ENCODE peak calls at places on chromosomes 5 and 9, in nine cellular contexts. W, S, P, I, A, E, G, U and B are unnamed samples.

GRCh38 chr5:17381926-17382325 is 116.1 kb upstream of the TAF11L2 start:
- DNase-seq in U (no peak), E (no peak), S (peak), W (no peak), P (no peak), I (no peak), A (no peak), G (no peak), B (peak)

GRCh38 chr5:118981783-118982182 is 6.6 kb downstream of the DTWD2 start:
- DNase-seq in P (no peak), A (no peak), S (no peak), W (no peak), I (no peak), U (no peak), E (no peak), G (no peak), B (no peak)

GRCh38 chr5:100827481-100827889 is 75.6 kb downstream of the ST8SIA4 start:
- DNase-seq in G (peak), U (no peak), A (no peak), E (no peak), P (no peak), S (no peak), W (no peak), I (peak), B (no peak)

GRCh38 chr5:78984611-78985406 is at the start of gene ARSB:
- DNase-seq in S (peak), G (peak), E (peak), A (peak), P (peak), W (peak), I (peak), U (peak), B (peak)

GRCh38 chr9:16069671-16070586 is 517.1 kb downstream of the CCDC171 start:
- DNase-seq in W (no peak), I (no peak), P (no peak), E (no peak), S (no peak), A (no peak), U (no peak), G (no peak), B (no peak)

GRCh38 chr5:147515269-147515668 is 5.4 kb upstream of the DPYSL3 start:
- DNase-seq in U (no peak), A (no peak), S (no peak), G (no peak), E (no peak), I (no peak), P (no peak), W (no peak), B (no peak)

GRCh38 chr5:124952566-124952965 is 206.1 kb upstream of the ZNF608 start:
- DNase-seq in U (no peak), W (no peak), A (no peak), E (no peak), S (no peak), P (no peak), I (no peak), G (no peak), B (no peak)

GRCh38 chr9:14314929-14315753 is 1.2 kb upstream of the NFIB start:
- DNase-seq in E (peak), P (peak), I (peak), S (peak), W (peak), A (peak), U (peak), G (no peak), B (peak)

GRCh38 chr5:43802119-43802518 is 199.1 kb downstream of the NNT start:
- DNase-seq in E (no peak), U (no peak), S (no peak), A (no peak), G (no peak), P (no peak), I (no peak), W (no peak), B (no peak)

GRCh38 chr9:15606667-15607472 is 54.0 kb downstream of the CCDC171 start:
- DNase-seq in W (peak), U (no peak), A (no peak), S (no peak), E (peak), G (no peak), I (peak), P (peak), B (no peak)

GRCh38 chr9:84670106-84670800 is 724 bp downstream of the NTRK2 start:
- DNase-seq in S (peak), E (no peak), W (peak), G (no peak), I (no peak), A (peak), P (no peak), U (no peak), B (no peak)

GRCh38 chr9:134932656-134933055 is 14.9 kb upstream of the FCN1 start:
- DNase-seq in I (no peak), P (no peak), U (no peak), W (no peak), S (peak), A (no peak), E (no peak), G (no peak), B (no peak)

GRCh38 chr5:538801-539468 is 14.7 kb upstream of the SLC9A3 start:
- DNase-seq in G (no peak), A (peak), S (peak), I (no peak), W (no peak), E (no peak), P (no peak), U (no peak), B (peak)

GRCh38 chr5:16616536-16617271 is at the start of gene RETREG1:
- DNase-seq in P (peak), E (no peak), S (peak), A (peak), I (peak), U (peak), G (no peak), W (peak), B (peak)

GRCh38 chr5:997001-997474 is 11.6 kb upstream of the NKD2 start:
- DNase-seq in G (no peak), W (peak), P (no peak), U (no peak), S (no peak), E (peak), I (no peak), A (no peak), B (peak)

GRCh38 chr5:39426136-39426535 is 1.4 kb upstream of the DAB2 start:
- DNase-seq in I (no peak), W (no peak), U (no peak), E (no peak), P (no peak), A (no peak), S (no peak), G (no peak), B (no peak)

GRCh38 chr5:91469517-91470165 is 86.5 kb upstream of the ARRDC3 start:
- DNase-seq in E (no peak), A (no peak), S (no peak), W (no peak), U (no peak), I (no peak), G (no peak), P (no peak), B (no peak)

GRCh38 chr5:178640331-178641045 is 13.6 kb upstream of the CLK4 start:
- DNase-seq in E (no peak), I (no peak), S (no peak), P (no peak), W (no peak), A (no peak), G (no peak), U (no peak), B (no peak)

GRCh38 chr9:79813262-79813646 is 241.5 kb downstream of the TLE4 start:
- DNase-seq in A (no peak), S (no peak), E (no peak), W (no peak), G (no peak), U (no peak), I (no peak), P (no peak), B (no peak)

GRCh38 chr5:175015028-175015427 is 290.6 kb downstream of the MSX2 start:
- DNase-seq in S (no peak), P (no peak), G (no peak), E (peak), A (no peak), U (no peak), W (no peak), I (no peak), B (no peak)

GRCh38 chr9:96497117-96497399 is 47.1 kb downstream of the HABP4 start:
- DNase-seq in E (no peak), W (no peak), P (no peak), G (no peak), A (no peak), I (no peak), S (no peak), U (no peak), B (no peak)

GRCh38 chr5:178350361-178351220 is 118.0 kb upstream of the PHYKPL start:
- DNase-seq in G (no peak), A (no peak), W (no peak), S (peak), P (no peak), U (no peak), I (no peak), E (no peak), B (no peak)

GRCh38 chr5:156815988-156816599 is 34.0 kb upstream of the PPP1R2B start:
- DNase-seq in P (no peak), G (no peak), W (peak), U (no peak), I (no peak), E (peak), A (no peak), S (no peak), B (no peak)

GRCh38 chr5:107979272-107979671 is 308.5 kb upstream of the EFNA5 start:
- DNase-seq in G (no peak), P (no peak), S (no peak), U (no peak), A (no peak), W (no peak), I (no peak), E (no peak), B (no peak)

GRCh38 chr9:92726971-92727715 is 37.5 kb downstream of the BICD2 start:
- DNase-seq in E (no peak), A (no peak), W (no peak), P (no peak), G (no peak), I (peak), S (peak), U (no peak), B (no peak)

GRCh38 chr5:39225405-39226099 is 6.2 kb upstream of the FYB1 start:
- DNase-seq in I (no peak), P (no peak), W (no peak), S (no peak), A (no peak), U (no peak), G (no peak), E (no peak), B (no peak)

GRCh38 chr9:15834541-15834940 is 281.7 kb downstream of the CCDC171 start:
- DNase-seq in U (peak), E (no peak), G (no peak), P (no peak), W (no peak), A (no peak), S (no peak), I (no peak), B (no peak)

GRCh38 chr9:20526500-20527319 is 95.6 kb downstream of the MLLT3 start:
- DNase-seq in S (no peak), I (no peak), W (peak), E (peak), U (no peak), A (no peak), G (no peak), P (no peak), B (no peak)

GRCh38 chr5:170297589-170298462 is at the start of gene LCP2:
- DNase-seq in G (no peak), E (no peak), I (no peak), W (no peak), P (no peak), S (no peak), U (no peak), A (no peak), B (peak)

GRCh38 chr5:154520861-154521453 is 42.9 kb upstream of the HAND1 start:
- DNase-seq in P (no peak), I (peak), U (no peak), W (peak), G (no peak), A (no peak), E (peak), S (no peak), B (no peak)

GRCh38 chr5:149873896-149874295 is 70.7 kb downstream of the PDE6A start:
- DNase-seq in U (no peak), I (no peak), P (no peak), A (no peak), E (no peak), S (no peak), G (no peak), W (no peak), B (no peak)

GRCh38 chr5:68011259-68011760 is 204.2 kb upstream of the PIK3R1 start:
- DNase-seq in P (no peak), I (no peak), U (no peak), S (no peak), G (no peak), W (no peak), A (no peak), E (no peak), B (no peak)

GRCh38 chr9:89171231-89171630 is 7.4 kb downstream of the SHC3 start:
- DNase-seq in E (no peak), P (no peak), S (no peak), I (no peak), A (no peak), G (no peak), U (no peak), W (no peak), B (no peak)

GRCh38 chr9:89174291-89174690 is 4.3 kb downstream of the SHC3 start:
- DNase-seq in A (no peak), S (no peak), U (no peak), I (no peak), G (no peak), P (no peak), W (no peak), E (no peak), B (no peak)

GRCh38 chr9:89173072-89173471 is 5.5 kb downstream of the SHC3 start:
- DNase-seq in I (no peak), P (no peak), U (no peak), W (no peak), S (no peak), G (no peak), E (no peak), A (no peak), B (no peak)

GRCh38 chr9:89171693-89172092 is 6.9 kb downstream of the SHC3 start:
- DNase-seq in U (no peak), P (no peak), G (no peak), I (no peak), A (no peak), S (no peak), E (no peak), W (no peak), B (no peak)

GRCh38 chr9:89172398-89172797 is 6.2 kb downstream of the SHC3 start:
- DNase-seq in G (no peak), U (no peak), I (no peak), A (no peak), P (no peak), E (no peak), S (no peak), W (no peak), B (no peak)
- TF ChIP-seq CTCF in G (no peak), U (no peak), I (no peak), A (no peak), P (no peak), E (no peak), S (no peak), W (no peak), B (no peak)

GRCh38 chr5:77958642-77959315 is 182.6 kb upstream of the TBCA start:
- DNase-seq in A (no peak), G (no peak), E (no peak), I (no peak), U (no peak), S (no peak), W (peak), P (no peak), B (no peak)
- TF ChIP-seq POLR2AphosphoS5 in A (no peak), G (no peak), E (no peak), I (no peak), U (no peak), S (no peak), W (no peak), P (no peak), B (no peak)

GRCh38 chr5:115869256-115869655 is 27.5 kb downstream of the AP3S1 start:
- DNase-seq in S (no peak), I (no peak), E (no peak), U (no peak), G (no peak), W (no peak), P (no peak), A (no peak), B (no peak)
- H3K27ac ChIP-seq in S (no peak), I (no peak), E (no peak), U (no peak), G (no peak), W (no peak), P (no peak), A (no peak), B (no peak)

GRCh38 chr9:91089405-91090131 is 272.1 kb downstream of the AUH start:
- DNase-seq in W (peak), I (peak), A (no peak), G (peak), S (no peak), U (peak), E (peak), P (no peak), B (peak)
- TF ChIP-seq CTCF in W (peak), I (peak), A (no peak), G (peak), S (peak), U (peak), E (peak), P (peak), B (peak)

DNA sequence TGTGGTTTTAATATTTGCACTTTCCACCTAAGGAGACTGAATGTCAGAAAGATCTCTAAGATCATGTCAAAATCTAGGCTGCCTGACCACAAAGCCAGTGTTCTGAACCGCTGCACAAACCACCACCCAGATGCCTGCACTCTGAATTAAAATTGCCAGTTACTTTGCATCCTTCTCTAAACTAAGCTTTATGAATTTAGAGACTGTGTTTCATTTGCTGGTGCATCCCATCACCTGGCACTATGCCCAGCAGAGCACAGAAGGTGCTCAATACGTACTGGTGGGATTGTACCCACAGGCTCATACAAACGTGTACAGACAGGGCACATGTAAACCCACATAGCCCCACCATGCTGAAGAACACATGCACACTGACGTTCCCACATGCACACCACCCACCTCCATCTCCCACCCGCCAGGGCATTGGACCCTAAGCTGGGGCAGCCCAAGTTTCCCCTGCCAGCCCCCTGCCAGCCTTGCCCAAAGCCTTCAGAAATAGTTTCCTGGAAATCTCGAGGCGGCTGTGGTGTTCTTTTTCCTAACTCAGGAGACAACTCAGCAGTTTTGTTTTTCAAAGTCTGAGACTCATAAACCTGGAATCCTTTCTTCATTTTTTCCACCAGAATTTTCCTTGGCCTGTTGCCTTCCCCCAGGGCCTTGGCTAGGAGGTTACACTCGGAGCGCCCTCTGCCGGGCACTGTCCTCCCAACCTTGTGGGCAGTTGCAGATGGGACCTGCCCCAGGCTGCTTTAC is 9.6 kb upstream of the TRAF1 start:
- DNase-seq in W (peak), S (peak), G (peak), A (peak), U (peak), E (peak), I (peak), P (peak), B (peak)
- TF ChIP-seq POLR2AphosphoS5 in W (no peak), S (peak), G (no peak), A (peak), U (peak), E (no peak), I (peak), P (peak), B (peak)

GRCh38 chr5:179800696-179801201 is 5.9 kb downstream of the MGAT4B start:
- DNase-seq in U (no peak), W (no peak), G (no peak), P (no peak), A (no peak), S (peak), I (no peak), E (no peak), B (peak)
- H3K27ac ChIP-seq in U (no peak), W (no peak), G (no peak), P (no peak), A (no peak), S (no peak), I (no peak), E (no peak), B (no peak)

GRCh38 chr9:73129941-73130695 is 21.5 kb upstream of the ANXA1 start:
- DNase-seq in E (no peak), G (no peak), P (no peak), I (no peak), S (no peak), U (no peak), W (no peak), A (no peak), B (no peak)
- TF ChIP-seq CTCF in E (no peak), G (no peak), P (no peak), I (no peak), S (no peak), U (no peak), W (no peak), A (no peak), B (no peak)

GRCh38 chr9:21974542-21975409 is 19.4 kb downstream of the CDKN2A start:
- DNase-seq in G (no peak), I (peak), A (no peak), S (peak), W (peak), E (no peak), P (no peak), U (peak), B (no peak)
- TF ChIP-seq POLR2AphosphoS5 in G (no peak), I (no peak), A (no peak), S (peak), W (peak), E (no peak), P (no peak), U (no peak), B (no peak)

GRCh38 chr5:54176066-54176835 is 134.1 kb downstream of the ARL15 start:
- DNase-seq in P (no peak), I (no peak), S (no peak), G (no peak), W (no peak), U (no peak), E (no peak), A (no peak), B (no peak)

GRCh38 chr5:54178207-54178606 is 132.2 kb downstream of the ARL15 start:
- DNase-seq in E (no peak), I (no peak), S (no peak), A (no peak), U (no peak), P (no peak), W (no peak), G (no peak), B (no peak)

GRCh38 chr5:54177058-54177457 is 133.3 kb downstream of the ARL15 start:
- DNase-seq in U (no peak), A (no peak), G (no peak), P (no peak), E (no peak), I (no peak), W (no peak), S (no peak), B (no peak)

GRCh38 chr5:54180616-54181015 is 129.8 kb downstream of the ARL15 start:
- DNase-seq in S (no peak), A (no peak), I (no peak), G (no peak), W (peak), E (no peak), P (no peak), U (no peak), B (no peak)

DNA sequence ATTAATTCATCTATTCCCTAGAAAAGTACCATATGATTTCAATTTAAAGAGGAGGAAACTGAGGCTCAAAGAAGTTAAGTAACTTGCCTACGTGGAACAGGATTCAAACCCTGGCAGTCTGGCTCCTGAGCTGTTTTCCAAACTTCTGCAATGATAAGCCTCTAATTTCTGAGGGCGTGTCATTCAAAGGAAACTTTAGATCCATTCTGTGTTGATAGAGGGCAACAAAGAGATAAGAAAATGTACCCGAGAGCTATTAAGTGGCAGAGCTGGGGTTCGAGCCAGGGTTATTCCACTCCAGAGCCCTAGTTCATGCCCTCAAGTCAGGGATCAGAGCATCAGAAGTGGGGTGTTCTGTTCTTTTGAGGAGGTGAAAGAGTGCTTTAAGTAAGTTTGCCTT is 131.4 kb downstream of the ARL15 start:
- DNase-seq in U (no peak), A (no peak), W (no peak), E (no peak), P (no peak), I (no peak), G (no peak), S (no peak), B (no peak)
- H3K27ac ChIP-seq in U (no peak), A (no peak), W (no peak), E (no peak), P (no peak), I (no peak), G (no peak), S (no peak), B (peak)